ENCODE peak calls at places on chromosomes 5 and 9, in ten cellular contexts. V, K, H, B, T, L, D, O, A and Z are unnamed samples.

GRCh38 chr5:74517700-74518099 is 122.8 kb downstream of the ENC1 start:
- DNase-seq in V (no peak), K (peak; percentile 79), T (peak; percentile 45), O (peak; percentile 54), B (no peak), H (peak; percentile 82), D (no peak), A (no peak), L (no peak), Z (no peak)

GRCh38 chr5:110840347-110840960 is 101.6 kb downstream of the SLC25A46 start:
- DNase-seq in H (no peak), V (no peak), D (no peak), A (no peak), O (no peak), B (no peak), T (no peak), L (no peak), K (no peak), Z (no peak)

GRCh38 chr9:134364391-134365114 is 38.3 kb downstream of the RXRA start:
- DNase-seq in T (no peak), V (no peak), B (no peak), O (no peak), H (no peak), L (no peak), D (no peak), A (no peak), K (no peak), Z (no peak)

GRCh38 chr5:107419498-107419897 is 251.2 kb downstream of the EFNA5 start:
- DNase-seq in D (no peak), L (no peak), H (no peak), T (no peak), B (no peak), V (no peak), K (no peak), A (no peak), O (no peak), Z (no peak)

GRCh38 chr5:110916373-110917049 is 155.0 kb upstream of the TSLP start:
- DNase-seq in K (peak; percentile 82), A (no peak), O (peak; percentile 92), B (no peak), D (no peak), T (peak; percentile 89), V (no peak), H (peak; percentile 93), L (peak; percentile 2), Z (no peak)

GRCh38 chr9:8437878-8438277 is 638.3 kb upstream of the DMAC1 start:
- DNase-seq in L (no peak), D (no peak), O (peak; percentile 6), H (no peak), A (no peak), T (no peak), B (no peak), K (no peak), V (no peak), Z (no peak)

GRCh38 chr5:167939686-167940085 is 351.8 kb upstream of the WWC1 start:
- DNase-seq in V (no peak), O (no peak), H (no peak), T (no peak), D (no peak), B (no peak), A (no peak), L (no peak), K (no peak), Z (no peak)

GRCh38 chr5:84623034-84623433 is 238.4 kb upstream of the EDIL3 start:
- DNase-seq in V (no peak), A (no peak), L (no peak), D (no peak), O (no peak), B (no peak), H (no peak), K (no peak), T (no peak), Z (no peak)

GRCh38 chr5:138083702-138084101 is at the start of gene WNT8A:
- DNase-seq in B (no peak), T (no peak), K (no peak), H (no peak), A (no peak), D (no peak), O (no peak), L (no peak), V (no peak), Z (no peak)

GRCh38 chr5:138078006-138078643 is 5.7 kb upstream of the WNT8A start:
- DNase-seq in A (no peak), V (no peak), D (no peak), L (no peak), T (no peak), O (no peak), K (no peak), H (no peak), B (no peak), Z (no peak)

GRCh38 chr5:138077064-138077696 is 6.7 kb upstream of the WNT8A start:
- DNase-seq in D (peak; percentile 40), O (peak; percentile 75), H (peak; percentile 74), K (peak; percentile 49), V (no peak), L (peak; percentile 56), B (peak; percentile 72), T (peak; percentile 79), A (peak; percentile 48), Z (no peak)

DNA sequence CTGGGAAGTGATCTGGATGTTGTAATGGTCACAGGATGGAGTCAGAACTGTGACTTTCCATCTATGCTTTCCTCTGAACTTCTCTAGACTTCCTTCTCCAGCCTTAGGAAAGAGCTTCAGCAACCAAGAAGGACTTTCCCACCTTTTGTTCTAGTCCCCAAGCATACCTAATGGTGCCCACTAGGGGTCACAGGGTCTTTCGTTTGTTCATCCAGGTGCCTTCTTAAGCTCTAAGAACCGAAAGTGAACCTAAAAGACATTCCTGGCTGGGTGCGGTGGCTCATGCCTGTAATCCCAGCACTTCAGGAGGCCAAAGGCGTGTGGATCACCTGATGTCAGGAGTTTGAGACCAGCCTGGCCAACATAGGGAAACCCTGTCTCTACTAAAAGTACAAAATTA is 1.8 kb upstream of the WNT8A start:
- DNase-seq in D (no peak), H (no peak), V (no peak), K (no peak), B (no peak), A (no peak), O (no peak), T (no peak), L (no peak), Z (no peak)
- TF ChIP-seq CTCF in D (no peak), H (no peak), V (no peak), K (no peak), B (no peak), A (no peak), O (no peak), T (peak; percentile 2), L (no peak), Z (no peak)

GRCh38 chr5:96652769-96653455 is 9.3 kb upstream of the CAST start:
- DNase-seq in A (no peak), H (no peak), K (no peak), V (no peak), D (no peak), T (no peak), B (no peak), O (no peak), L (peak; percentile 88), Z (no peak)

GRCh38 chr5:96649938-96650540 is 12.1 kb upstream of the CAST start:
- DNase-seq in V (no peak), B (peak; percentile 35), A (no peak), O (no peak), L (no peak), D (no peak), T (no peak), K (no peak), H (no peak), Z (no peak)

GRCh38 chr5:96651047-96651446 is 11.1 kb upstream of the CAST start:
- DNase-seq in L (no peak), A (no peak), T (no peak), B (no peak), K (no peak), H (no peak), D (no peak), O (no peak), V (no peak), Z (no peak)

GRCh38 chr5:96654209-96654608 is 8.0 kb upstream of the CAST start:
- DNase-seq in A (no peak), B (no peak), L (no peak), K (no peak), V (no peak), T (no peak), O (no peak), H (no peak), D (no peak), Z (no peak)

DNA sequence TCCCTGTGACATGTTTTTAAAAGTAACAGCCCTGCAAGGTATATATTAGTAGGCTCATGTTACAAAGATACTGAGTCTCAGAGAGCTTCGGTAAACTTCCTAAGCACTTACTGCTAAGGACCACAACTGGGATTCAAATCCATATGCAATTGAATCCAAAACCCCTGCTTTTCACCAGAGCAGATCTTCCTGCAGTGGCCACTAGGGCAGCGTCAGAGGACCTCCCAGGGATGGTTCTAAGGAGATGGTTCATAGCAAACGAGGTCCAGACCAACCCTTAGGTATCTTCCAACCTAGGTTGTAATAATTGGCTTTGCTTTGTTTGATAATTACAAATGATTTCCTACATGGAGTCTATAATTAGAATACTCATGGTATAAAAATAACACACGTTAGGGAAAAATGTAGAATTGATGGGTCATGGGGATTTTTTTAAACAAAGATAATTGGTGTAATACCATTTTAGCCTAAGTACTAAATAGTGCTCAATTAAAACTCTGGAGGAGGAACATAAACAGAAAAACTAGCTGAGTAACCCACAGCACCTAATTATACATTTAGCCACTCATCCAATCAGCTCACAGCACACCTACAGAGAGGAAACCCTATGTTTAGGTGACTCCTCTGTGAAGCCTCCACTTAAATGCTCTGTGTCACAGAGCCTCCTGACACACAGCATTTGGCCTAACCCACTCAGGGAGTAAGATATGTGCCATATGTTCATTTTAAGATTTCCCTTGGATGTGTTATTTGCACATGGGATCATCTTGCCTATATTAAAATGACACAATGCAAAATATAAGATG is 10.0 kb upstream of the CAST start:
- DNase-seq in A (no peak), D (no peak), H (no peak), T (no peak), V (no peak), B (no peak), K (no peak), L (peak; percentile 18), O (no peak), Z (no peak)
- TF ChIP-seq CTCF in A (no peak), D (no peak), H (peak; percentile 74), T (peak; percentile 49), V (peak; percentile 56), B (peak; percentile 28), K (peak; percentile 45), L (peak; percentile 47), O (peak; percentile 39), Z (no peak)

GRCh38 chr9:109588415-109588814 is 90.3 kb upstream of the PTPN3 start:
- DNase-seq in H (no peak), A (no peak), T (no peak), K (no peak), D (no peak), V (no peak), O (no peak), B (no peak), L (no peak), Z (no peak)

GRCh38 chr9:109586993-109587392 is 88.9 kb upstream of the PTPN3 start:
- DNase-seq in A (no peak), T (no peak), V (no peak), L (no peak), B (no peak), D (no peak), O (no peak), K (no peak), H (no peak), Z (no peak)

GRCh38 chr9:109582386-109582785 is 84.3 kb upstream of the PTPN3 start:
- DNase-seq in B (no peak), O (peak; percentile 34), L (no peak), A (no peak), V (no peak), K (no peak), H (no peak), D (no peak), T (peak; percentile 27), Z (no peak)

GRCh38 chr9:109585841-109586240 is 87.7 kb upstream of the PTPN3 start:
- DNase-seq in T (no peak), L (no peak), D (no peak), H (no peak), A (no peak), V (no peak), O (no peak), K (no peak), B (no peak), Z (no peak)

GRCh38 chr9:109584205-109584604 is 86.1 kb upstream of the PTPN3 start:
- DNase-seq in K (no peak), D (no peak), T (no peak), V (no peak), A (no peak), L (no peak), O (no peak), H (no peak), B (no peak), Z (no peak)
- TF ChIP-seq CTCF in K (no peak), D (no peak), T (no peak), V (no peak), A (no peak), L (no peak), O (peak; percentile 6), H (peak; percentile 30), B (no peak), Z (no peak)

DNA sequence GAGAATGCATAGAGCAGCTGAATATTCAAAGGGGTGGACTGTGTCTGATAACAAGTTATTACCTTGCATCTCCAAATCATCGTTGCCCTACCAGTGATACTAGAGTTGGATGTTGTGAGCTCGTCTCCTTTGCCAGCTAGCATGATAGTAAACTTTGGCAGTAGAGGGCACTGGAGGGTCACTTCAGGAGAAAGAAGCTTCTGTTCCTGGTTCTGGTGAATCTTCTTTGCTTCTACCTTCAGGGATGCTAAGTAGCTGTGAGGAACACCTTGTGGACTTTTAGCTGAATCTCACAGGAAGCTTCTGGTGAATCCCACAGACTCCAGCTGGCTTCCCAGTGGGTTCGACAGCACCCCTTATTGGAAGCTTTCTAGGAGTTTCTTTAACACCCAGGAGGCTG is 626.6 kb upstream of the SGCD start:
- DNase-seq in D (no peak), L (no peak), T (no peak), O (no peak), A (no peak), V (no peak), B (no peak), H (no peak), K (no peak), Z (no peak)
- TF ChIP-seq CTCF in D (no peak), L (no peak), T (no peak), O (no peak), A (no peak), V (peak; percentile 15), B (no peak), H (no peak), K (peak; percentile 13), Z (peak; percentile 39)